ENCODE peak calls at places on chromosomes 1 and 21, in seven cellular contexts. One of them, this sample, is unnamed.

GRCh38 chr1:69271569-69271968 is 296.2 kb upstream of the LRRC7 start:
- DNase-seq in GM23248: no peak
- DNase-seq in pancreas: no peak
- DNase-seq in tibial artery: no peak
- DNase-seq in body of pancreas: no peak
- DNase-seq in naive thymus-derived CD4-positive, alpha-beta T cell: no peak
- DNase-seq in left ventricle myocardium inferior: no peak
- DNase-seq in this sample: no peak

GRCh38 chr1:10867914-10868598 is 71.6 kb upstream of the CASZ1 start:
- DNase-seq in pancreas: no peak
- DNase-seq in tibial artery: no peak
- DNase-seq in left ventricle myocardium inferior: no peak
- DNase-seq in GM23248: no peak
- DNase-seq in body of pancreas: no peak
- DNase-seq in naive thymus-derived CD4-positive, alpha-beta T cell: no peak
- DNase-seq in this sample: no peak

GRCh38 chr1:67166196-67166595 is at the start of gene IL23R:
- DNase-seq in left ventricle myocardium inferior: peak
- DNase-seq in naive thymus-derived CD4-positive, alpha-beta T cell: no peak
- DNase-seq in GM23248: no peak
- DNase-seq in pancreas: no peak
- DNase-seq in tibial artery: no peak
- DNase-seq in body of pancreas: no peak
- DNase-seq in this sample: peak

GRCh38 chr1:236948996-236949395 is 55.2 kb downstream of the MT1HL1 start:
- DNase-seq in left ventricle myocardium inferior: no peak
- DNase-seq in tibial artery: no peak
- DNase-seq in pancreas: no peak
- DNase-seq in GM23248: no peak
- DNase-seq in body of pancreas: no peak
- DNase-seq in naive thymus-derived CD4-positive, alpha-beta T cell: no peak
- DNase-seq in this sample: no peak

GRCh38 chr1:9822897-9823692 is 670 bp downstream of the CLSTN1 start:
- DNase-seq in left ventricle myocardium inferior: peak
- DNase-seq in GM23248: peak
- DNase-seq in tibial artery: no peak
- DNase-seq in pancreas: peak
- DNase-seq in body of pancreas: no peak
- DNase-seq in naive thymus-derived CD4-positive, alpha-beta T cell: no peak
- DNase-seq in this sample: peak

GRCh38 chr21:34844033-34844923 is 175.5 kb downstream of the CLIC6 start:
- DNase-seq in tibial artery: peak
- DNase-seq in pancreas: no peak
- DNase-seq in GM23248: peak
- DNase-seq in body of pancreas: peak
- DNase-seq in naive thymus-derived CD4-positive, alpha-beta T cell: no peak
- DNase-seq in left ventricle myocardium inferior: peak
- DNase-seq in this sample: peak

GRCh38 chr1:206714331-206715058 is 29.8 kb downstream of the MAPKAPK2 start:
- DNase-seq in body of pancreas: peak
- DNase-seq in left ventricle myocardium inferior: no peak
- DNase-seq in naive thymus-derived CD4-positive, alpha-beta T cell: no peak
- DNase-seq in GM23248: peak
- DNase-seq in tibial artery: no peak
- DNase-seq in pancreas: peak
- DNase-seq in this sample: peak

GRCh38 chr1:110787328-110788071 is 85.4 kb upstream of the CD53 start:
- DNase-seq in naive thymus-derived CD4-positive, alpha-beta T cell: no peak
- DNase-seq in GM23248: no peak
- DNase-seq in pancreas: no peak
- DNase-seq in tibial artery: no peak
- DNase-seq in left ventricle myocardium inferior: no peak
- DNase-seq in body of pancreas: no peak
- DNase-seq in this sample: no peak

GRCh38 chr1:54376085-54377039 is 29.8 kb downstream of the SSBP3 start:
- DNase-seq in tibial artery: no peak
- DNase-seq in body of pancreas: no peak
- DNase-seq in naive thymus-derived CD4-positive, alpha-beta T cell: no peak
- DNase-seq in left ventricle myocardium inferior: no peak
- DNase-seq in pancreas: no peak
- DNase-seq in GM23248: no peak
- DNase-seq in this sample: peak

GRCh38 chr21:33541105-33541711 is 709 bp downstream of the GART start:
- DNase-seq in GM23248: peak
- DNase-seq in left ventricle myocardium inferior: no peak
- DNase-seq in body of pancreas: no peak
- DNase-seq in naive thymus-derived CD4-positive, alpha-beta T cell: no peak
- DNase-seq in pancreas: no peak
- DNase-seq in tibial artery: no peak
- DNase-seq in this sample: no peak

GRCh38 chr1:184930645-184931044 is 43.7 kb downstream of the NIBAN1 start:
- DNase-seq in GM23248: no peak
- DNase-seq in body of pancreas: no peak
- DNase-seq in pancreas: no peak
- DNase-seq in tibial artery: no peak
- DNase-seq in naive thymus-derived CD4-positive, alpha-beta T cell: no peak
- DNase-seq in left ventricle myocardium inferior: no peak
- DNase-seq in this sample: no peak

GRCh38 chr1:81409262-81409661 is 391.5 kb upstream of the ADGRL2 start:
- DNase-seq in pancreas: no peak
- DNase-seq in left ventricle myocardium inferior: no peak
- DNase-seq in naive thymus-derived CD4-positive, alpha-beta T cell: no peak
- DNase-seq in GM23248: no peak
- DNase-seq in tibial artery: no peak
- DNase-seq in body of pancreas: no peak
- DNase-seq in this sample: no peak

GRCh38 chr1:43344267-43344666 is 6.6 kb downstream of the MPL start:
- DNase-seq in naive thymus-derived CD4-positive, alpha-beta T cell: no peak
- DNase-seq in GM23248: no peak
- DNase-seq in tibial artery: no peak
- DNase-seq in left ventricle myocardium inferior: no peak
- DNase-seq in pancreas: no peak
- DNase-seq in body of pancreas: no peak
- DNase-seq in this sample: no peak

GRCh38 chr1:26994772-26995625 is 1.5 kb downstream of the TRNP1 start:
- DNase-seq in left ventricle myocardium inferior: no peak
- DNase-seq in GM23248: peak
- DNase-seq in tibial artery: no peak
- DNase-seq in body of pancreas: no peak
- DNase-seq in pancreas: no peak
- DNase-seq in naive thymus-derived CD4-positive, alpha-beta T cell: no peak
- DNase-seq in this sample: no peak

GRCh38 chr1:73839922-73840321 is 358.1 kb downstream of the LRRIQ3 start:
- DNase-seq in pancreas: no peak
- DNase-seq in left ventricle myocardium inferior: no peak
- DNase-seq in body of pancreas: no peak
- DNase-seq in naive thymus-derived CD4-positive, alpha-beta T cell: no peak
- DNase-seq in GM23248: peak
- DNase-seq in tibial artery: no peak
- DNase-seq in this sample: no peak

GRCh38 chr1:38084113-38084512 is 37.5 kb upstream of the POU3F1 start:
- DNase-seq in naive thymus-derived CD4-positive, alpha-beta T cell: no peak
- DNase-seq in left ventricle myocardium inferior: no peak
- DNase-seq in pancreas: no peak
- DNase-seq in GM23248: no peak
- DNase-seq in tibial artery: no peak
- DNase-seq in body of pancreas: no peak
- DNase-seq in this sample: no peak

GRCh38 chr1:180680558-180681144 is 48.8 kb downstream of the XPR1 start:
- DNase-seq in naive thymus-derived CD4-positive, alpha-beta T cell: no peak
- DNase-seq in tibial artery: no peak
- DNase-seq in body of pancreas: no peak
- DNase-seq in left ventricle myocardium inferior: no peak
- DNase-seq in GM23248: no peak
- DNase-seq in pancreas: no peak
- DNase-seq in this sample: no peak

GRCh38 chr1:244054247-244054923 is 3.3 kb downstream of the ZBTB18 start:
- DNase-seq in left ventricle myocardium inferior: no peak
- DNase-seq in naive thymus-derived CD4-positive, alpha-beta T cell: no peak
- DNase-seq in body of pancreas: no peak
- DNase-seq in pancreas: no peak
- DNase-seq in GM23248: no peak
- DNase-seq in tibial artery: no peak
- DNase-seq in this sample: no peak

GRCh38 chr1:95034506-95034905 is 38.2 kb downstream of the ALG14 start:
- DNase-seq in naive thymus-derived CD4-positive, alpha-beta T cell: no peak
- DNase-seq in GM23248: peak
- DNase-seq in pancreas: no peak
- DNase-seq in tibial artery: no peak
- DNase-seq in left ventricle myocardium inferior: no peak
- DNase-seq in body of pancreas: no peak
- DNase-seq in this sample: no peak

GRCh38 chr1:71252900-71253299 is 172.1 kb upstream of the ZRANB2 start:
- DNase-seq in body of pancreas: no peak
- DNase-seq in pancreas: no peak
- DNase-seq in naive thymus-derived CD4-positive, alpha-beta T cell: no peak
- DNase-seq in tibial artery: no peak
- DNase-seq in GM23248: no peak
- DNase-seq in left ventricle myocardium inferior: no peak
- DNase-seq in this sample: no peak

GRCh38 chr1:4107291-4107690 is 207.2 kb upstream of the C1orf174 start:
- DNase-seq in pancreas: no peak
- DNase-seq in tibial artery: no peak
- DNase-seq in body of pancreas: no peak
- DNase-seq in GM23248: no peak
- DNase-seq in left ventricle myocardium inferior: no peak
- DNase-seq in naive thymus-derived CD4-positive, alpha-beta T cell: no peak
- DNase-seq in this sample: no peak

GRCh38 chr1:222777977-222778376 is 36.9 kb upstream of the DISP1 start:
- DNase-seq in left ventricle myocardium inferior: no peak
- DNase-seq in GM23248: peak
- DNase-seq in pancreas: no peak
- DNase-seq in tibial artery: no peak
- DNase-seq in body of pancreas: no peak
- DNase-seq in naive thymus-derived CD4-positive, alpha-beta T cell: no peak
- DNase-seq in this sample: no peak

GRCh38 chr21:41680444-41681335 is 86.2 kb downstream of the RIPK4 start:
- DNase-seq in left ventricle myocardium inferior: no peak
- DNase-seq in body of pancreas: no peak
- DNase-seq in pancreas: no peak
- DNase-seq in tibial artery: no peak
- DNase-seq in naive thymus-derived CD4-positive, alpha-beta T cell: no peak
- DNase-seq in GM23248: no peak
- DNase-seq in this sample: no peak

GRCh38 chr1:78005755-78006154 is 1.0 kb downstream of the DNAJB4 start:
- DNase-seq in pancreas: no peak
- DNase-seq in left ventricle myocardium inferior: no peak
- DNase-seq in naive thymus-derived CD4-positive, alpha-beta T cell: no peak
- DNase-seq in tibial artery: no peak
- DNase-seq in GM23248: peak
- DNase-seq in body of pancreas: peak
- DNase-seq in this sample: no peak

GRCh38 chr1:78003070-78003751 is 1.5 kb upstream of the DNAJB4 start:
- DNase-seq in naive thymus-derived CD4-positive, alpha-beta T cell: no peak
- DNase-seq in pancreas: no peak
- DNase-seq in GM23248: peak
- DNase-seq in left ventricle myocardium inferior: no peak
- DNase-seq in body of pancreas: no peak
- DNase-seq in tibial artery: no peak
- DNase-seq in this sample: no peak

GRCh38 chr1:78005347-78005722 is 596 bp downstream of the DNAJB4 start:
- DNase-seq in pancreas: no peak
- DNase-seq in body of pancreas: no peak
- DNase-seq in left ventricle myocardium inferior: no peak
- DNase-seq in GM23248: no peak
- DNase-seq in tibial artery: no peak
- DNase-seq in naive thymus-derived CD4-positive, alpha-beta T cell: no peak
- DNase-seq in this sample: no peak

GRCh38 chr1:78004719-78005346 is at the start of gene DNAJB4:
- DNase-seq in left ventricle myocardium inferior: no peak
- DNase-seq in tibial artery: peak
- DNase-seq in GM23248: peak
- DNase-seq in naive thymus-derived CD4-positive, alpha-beta T cell: no peak
- DNase-seq in pancreas: peak
- DNase-seq in body of pancreas: peak
- DNase-seq in this sample: peak

GRCh38 chr1:78003882-78004718 is 639 bp upstream of the DNAJB4 start:
- DNase-seq in GM23248: peak
- DNase-seq in tibial artery: peak
- DNase-seq in pancreas: no peak
- DNase-seq in body of pancreas: peak
- DNase-seq in naive thymus-derived CD4-positive, alpha-beta T cell: no peak
- DNase-seq in left ventricle myocardium inferior: peak
- DNase-seq in this sample: peak
- H3K4me3 ChIP-seq in GM23248: peak
- H3K4me3 ChIP-seq in tibial artery: peak
- H3K4me3 ChIP-seq in pancreas: peak
- H3K4me3 ChIP-seq in body of pancreas: no peak
- H3K4me3 ChIP-seq in naive thymus-derived CD4-positive, alpha-beta T cell: peak
- H3K4me3 ChIP-seq in left ventricle myocardium inferior: peak
- H3K4me3 ChIP-seq in this sample: peak

DNA sequence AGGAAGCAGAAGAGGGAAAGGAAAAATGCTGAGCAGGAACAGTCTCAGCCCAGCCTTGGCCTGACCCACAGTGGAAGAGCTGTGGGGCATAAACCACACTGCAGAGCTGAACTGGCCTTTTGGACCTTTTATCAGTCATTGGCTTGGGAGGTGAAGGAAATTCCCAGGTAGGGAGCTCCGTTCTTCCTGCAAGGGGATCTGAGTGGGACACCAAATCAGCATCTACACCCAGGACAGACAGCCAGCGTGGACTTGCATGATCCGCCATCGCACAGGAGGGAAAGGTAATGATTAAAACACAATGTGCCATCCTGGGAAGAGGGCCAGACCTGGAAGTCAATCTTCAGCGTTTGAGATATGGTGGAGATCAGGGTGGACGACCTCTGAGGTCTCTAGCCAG is 1.2 kb upstream of the MTFR1L start:
- DNase-seq in tibial artery: no peak
- DNase-seq in pancreas: no peak
- DNase-seq in left ventricle myocardium inferior: no peak
- DNase-seq in GM23248: peak
- DNase-seq in naive thymus-derived CD4-positive, alpha-beta T cell: no peak
- DNase-seq in body of pancreas: no peak
- DNase-seq in this sample: no peak
- H3K4me3 ChIP-seq in tibial artery: peak
- H3K4me3 ChIP-seq in pancreas: peak
- H3K4me3 ChIP-seq in left ventricle myocardium inferior: peak
- H3K4me3 ChIP-seq in GM23248: peak
- H3K4me3 ChIP-seq in naive thymus-derived CD4-positive, alpha-beta T cell: no peak
- H3K4me3 ChIP-seq in body of pancreas: no peak
- H3K4me3 ChIP-seq in this sample: no peak

DNA sequence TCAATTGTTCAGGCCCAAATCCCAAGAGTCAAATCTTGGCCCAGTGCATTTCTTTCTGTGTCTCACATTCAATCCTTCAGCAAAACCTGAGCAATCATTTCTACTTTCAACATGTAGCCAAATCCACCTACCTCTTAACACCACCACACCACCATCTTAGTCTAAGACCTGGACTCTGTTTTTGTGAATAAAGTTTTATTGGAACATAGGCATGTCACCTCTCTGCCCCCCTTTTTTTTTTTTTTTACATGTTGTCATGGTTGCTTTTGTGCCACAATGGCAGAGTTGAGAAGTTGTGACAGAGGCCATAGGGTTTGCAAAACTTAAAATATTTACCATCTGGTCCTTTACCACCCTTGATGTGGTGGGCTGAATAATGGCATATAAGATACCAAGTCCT is 9.6 kb upstream of the CAMTA1 start:
- DNase-seq in naive thymus-derived CD4-positive, alpha-beta T cell: no peak
- DNase-seq in pancreas: no peak
- DNase-seq in left ventricle myocardium inferior: no peak
- DNase-seq in GM23248: no peak
- DNase-seq in body of pancreas: no peak
- DNase-seq in tibial artery: no peak
- DNase-seq in this sample: no peak
- H3K4me3 ChIP-seq in naive thymus-derived CD4-positive, alpha-beta T cell: no peak
- H3K4me3 ChIP-seq in pancreas: no peak
- H3K4me3 ChIP-seq in left ventricle myocardium inferior: no peak
- H3K4me3 ChIP-seq in GM23248: no peak
- H3K4me3 ChIP-seq in body of pancreas: no peak
- H3K4me3 ChIP-seq in tibial artery: no peak
- H3K4me3 ChIP-seq in this sample: no peak

GRCh38 chr1:1562556-1563195 is 12.0 kb downstream of the SSU72 start:
- DNase-seq in pancreas: no peak
- DNase-seq in GM23248: no peak
- DNase-seq in left ventricle myocardium inferior: peak
- DNase-seq in tibial artery: no peak
- DNase-seq in body of pancreas: no peak
- DNase-seq in naive thymus-derived CD4-positive, alpha-beta T cell: no peak
- DNase-seq in this sample: no peak
- H3K4me3 ChIP-seq in pancreas: no peak
- H3K4me3 ChIP-seq in GM23248: no peak
- H3K4me3 ChIP-seq in left ventricle myocardium inferior: no peak
- H3K4me3 ChIP-seq in tibial artery: no peak
- H3K4me3 ChIP-seq in body of pancreas: no peak
- H3K4me3 ChIP-seq in naive thymus-derived CD4-positive, alpha-beta T cell: no peak
- H3K4me3 ChIP-seq in this sample: no peak